ENCODE peak calls at places on chromosomes 4 and X, in six cellular contexts. X is chondrocyte, E is nephron progenitor cell, J is epithelial cell of esophagus, Q is neural crest cell, K is glutamatergic neuron. Z is an unnamed sample.

GRCh38 chr4:22645481-22646182 is 47.1 kb upstream of the GBA3 start:
- DNase-seq in X (no peak), E (no peak), J (no peak), Q (no peak), K (no peak), Z (no peak)

GRCh38 chr4:39905656-39906055 is 72.1 kb downstream of the PDS5A start:
- DNase-seq in X (no peak), E (no peak), J (no peak), Q (no peak), K (no peak), Z (no peak)

GRCh38 chr4:45732161-45732560 is 391.7 kb downstream of the GABRG1 start:
- DNase-seq in X (no peak), E (no peak), J (no peak), Q (no peak), K (no peak), Z (no peak)

GRCh38 chr4:121484633-121485032 is 103.8 kb upstream of the QRFPR start:
- DNase-seq in X (no peak), E (peak; percentile 19), J (peak; percentile 78), Q (no peak), K (peak; percentile 36), Z (no peak)

GRCh38 chr4:39036172-39036571 is 4.0 kb upstream of the TMEM156 start:
- DNase-seq in X (no peak), E (no peak), J (peak; percentile 88), Q (no peak), K (no peak), Z (no peak)

GRCh38 chr4:138953962-138954371 is 61.6 kb upstream of the NOCT start:
- DNase-seq in X (no peak), E (no peak), J (peak; percentile 64), Q (no peak), K (no peak), Z (no peak)

GRCh38 chr4:5051210-5051691 is at the start of gene STK32B:
- DNase-seq in X (peak; percentile 90), E (peak; percentile 77), J (peak; percentile 70), Q (peak; percentile 60), K (peak; percentile 78), Z (no peak)

GRCh38 chrX:11543249-11543648 is 122.5 kb downstream of the ARHGAP6 start:
- DNase-seq in X (no peak), E (no peak), J (no peak), Q (no peak), K (no peak), Z (no peak)

GRCh38 chr4:109801895-109802319 is at the start of gene CFI:
- DNase-seq in X (no peak), E (no peak), J (peak; percentile 25), Q (no peak), K (no peak), Z (no peak)

GRCh38 chr4:109809657-109810056 is 5.9 kb upstream of the GAR1 start:
- DNase-seq in X (no peak), E (no peak), J (no peak), Q (no peak), K (no peak), Z (no peak)

GRCh38 chr4:109801099-109801789 is 555 bp downstream of the CFI start:
- DNase-seq in X (no peak), E (no peak), J (no peak), Q (no peak), K (no peak), Z (no peak)

GRCh38 chr4:109798866-109799265 is 2.9 kb downstream of the CFI start:
- DNase-seq in X (no peak), E (no peak), J (no peak), Q (no peak), K (no peak), Z (no peak)

GRCh38 chr4:109803924-109804571 is 2.2 kb upstream of the CFI start:
- DNase-seq in X (no peak), E (no peak), J (peak; percentile 62), Q (no peak), K (no peak), Z (no peak)
- TF ChIP-seq CTCF in X (peak; percentile 83), E (peak; percentile 23), J (peak; percentile 60), Q (peak; percentile 52), K (no peak), Z (no peak)

GRCh38 chr4:183659919-183660318 is 826 bp downstream of the TRAPPC11 start:
- DNase-seq in X (no peak), E (no peak), J (peak; percentile 15), Q (no peak), K (no peak), Z (no peak)

GRCh38 chr4:183658362-183659028 is 490 bp downstream of the RWDD4 start:
- DNase-seq in X (no peak), E (peak; percentile 37), J (peak; percentile 29), Q (peak; percentile 14), K (peak; percentile 36), Z (peak; percentile 44)

GRCh38 chr4:183657564-183657963 is 1.4 kb downstream of the RWDD4 start:
- DNase-seq in X (no peak), E (no peak), J (no peak), Q (no peak), K (no peak), Z (no peak)

DNA sequence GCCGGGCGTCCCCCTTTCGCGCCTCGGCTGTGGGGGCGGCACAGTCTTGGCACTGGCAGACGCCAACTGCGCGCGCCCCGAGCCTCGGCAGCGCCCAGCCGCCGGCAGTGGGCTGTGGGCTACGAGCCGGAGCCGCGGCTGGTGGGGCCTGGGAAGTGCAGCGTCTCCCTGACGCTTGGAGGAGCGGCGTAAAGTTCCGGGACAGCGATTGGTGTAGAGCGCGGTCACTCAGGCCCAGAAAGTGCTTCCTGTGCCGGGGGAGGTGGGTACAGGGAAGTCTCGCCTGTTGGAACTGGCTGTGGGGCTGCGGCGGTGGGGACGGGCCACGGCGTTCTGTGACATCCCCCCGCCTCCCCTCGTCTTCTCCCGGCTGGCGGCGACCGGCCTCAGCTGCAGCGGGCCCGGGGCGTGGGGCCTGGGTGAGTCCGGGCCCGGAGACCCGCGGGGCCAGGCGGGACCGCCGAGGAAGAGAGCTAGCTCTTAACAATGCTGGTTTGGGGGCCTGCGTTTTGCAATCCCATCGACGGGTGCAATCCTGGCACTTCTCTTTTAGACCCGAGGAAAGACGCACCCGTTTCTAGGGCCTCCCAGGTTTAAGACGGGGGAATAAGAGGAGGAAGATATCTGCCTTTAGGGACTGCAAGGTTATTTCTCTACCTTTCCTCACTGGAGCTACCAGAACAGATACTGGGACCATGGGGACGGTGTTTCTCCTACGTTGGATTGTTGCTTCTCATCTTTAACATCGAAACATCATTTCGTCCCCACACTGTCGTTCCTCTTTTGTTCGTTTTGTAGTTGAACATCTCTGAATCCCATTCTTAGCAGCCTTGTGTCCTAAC is at the start of the genes RWDD4 and TRAPPC11:
- DNase-seq in X (peak; percentile 99), E (peak; percentile 97), J (peak; percentile 99), Q (peak; percentile 94), K (peak; percentile 97), Z (peak; percentile 87)
- TF ChIP-seq CTCF in X (peak; percentile 56), E (no peak), J (peak; percentile 20), Q (peak; percentile 36), K (no peak), Z (no peak)

DNA sequence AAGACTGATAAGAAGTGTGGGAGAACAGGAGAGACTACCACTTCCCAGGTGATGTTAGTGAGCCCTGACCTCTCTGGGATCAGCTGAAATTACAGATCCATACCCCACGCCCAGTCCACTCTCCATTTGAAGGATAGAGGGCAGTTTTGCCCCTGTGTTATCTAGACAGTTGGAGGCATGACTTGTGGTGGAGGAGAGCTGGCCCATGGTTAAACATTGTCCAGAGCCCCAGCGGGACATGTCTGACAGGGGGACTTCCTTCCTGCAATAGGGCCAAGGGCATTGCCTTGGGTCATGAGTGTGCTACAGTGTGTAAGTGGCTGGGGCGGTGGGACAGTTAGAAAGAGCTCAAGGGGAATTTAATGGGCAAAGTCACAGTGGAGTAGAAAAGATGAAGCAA is 181.1 kb downstream of the MID1IP1 start:
- DNase-seq in X (no peak), E (no peak), J (no peak), Q (no peak), K (no peak), Z (no peak)
- TF ChIP-seq CTCF in X (no peak), E (no peak), J (no peak), Q (no peak), K (no peak), Z (no peak)

DNA sequence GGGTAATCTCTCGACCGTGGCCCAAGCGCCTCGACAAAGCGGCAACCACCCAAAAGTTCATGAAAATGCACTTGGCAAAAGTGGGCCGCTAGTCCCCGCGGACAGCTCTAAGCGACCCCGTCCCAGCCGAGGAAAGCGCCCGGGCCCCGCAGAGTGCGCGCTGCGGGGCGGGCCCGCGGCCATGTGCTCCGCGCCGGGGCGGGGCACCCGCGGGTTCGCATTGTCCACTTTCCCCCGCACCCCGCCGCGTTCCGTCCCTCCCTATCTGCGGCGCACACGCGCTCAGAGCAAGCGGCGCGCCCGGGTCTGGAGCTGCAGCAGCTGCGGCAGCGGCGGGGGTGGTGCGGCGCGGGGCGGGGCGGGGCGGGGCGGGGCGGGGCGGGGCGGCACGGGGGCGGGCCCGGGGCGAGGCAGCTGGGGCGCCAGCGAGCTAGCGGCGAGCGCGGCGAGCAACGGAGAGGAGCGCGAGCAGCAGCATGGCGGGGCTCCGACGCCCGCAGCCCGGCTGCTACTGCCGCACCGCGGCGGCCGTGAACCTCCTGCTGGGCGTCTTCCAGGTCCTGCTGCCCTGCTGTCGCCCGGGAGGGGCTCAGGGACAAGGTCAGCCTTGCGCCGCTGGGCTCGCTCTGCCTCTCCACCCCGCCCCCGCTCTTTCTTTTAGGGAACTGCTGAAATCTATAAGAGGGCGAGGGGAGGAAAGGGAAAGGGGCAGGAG is at the start of gene TMEM131L:
- DNase-seq in X (no peak), E (peak; percentile 78), J (peak; percentile 76), Q (peak; percentile 59), K (peak; percentile 75), Z (peak; percentile 67)
- TF ChIP-seq CTCF in X (peak; percentile 40), E (no peak), J (no peak), Q (no peak), K (no peak), Z (no peak)

Z was measured in activated B cell treated with CpG ODN at 0.5 μM for 24 hours.